ENCODE peak calls at places on chromosomes 5 and 9, in six cellular contexts. L is PC-9, O is ovary, T is A549, Y is choroid plexus epithelial cell, B is AG09309. U is an unnamed sample.

GRCh38 chr9:34412336-34412735 is 35.6 kb upstream of the MYORG start:
- DNase-seq in Y (no peak), B (no peak), L (no peak), O (no peak), T (no peak), U (no peak)

GRCh38 chr5:115875447-115875846 is 33.7 kb downstream of the AP3S1 start:
- DNase-seq in L (no peak), T (no peak), O (no peak), Y (no peak), B (no peak), U (no peak)

GRCh38 chr5:144794922-144795321 is 624.2 kb downstream of the KCTD16 start:
- DNase-seq in Y (peak; percentile 19), O (no peak), B (no peak), T (no peak), L (no peak), U (no peak)

GRCh38 chr5:7394889-7395431 is 978 bp upstream of the ADCY2 start:
- DNase-seq in O (peak; percentile 40), T (no peak), Y (no peak), L (no peak), B (no peak), U (no peak)

GRCh38 chr5:116504593-116504992 is 70.0 kb downstream of the SEMA6A start:
- DNase-seq in Y (no peak), O (no peak), T (no peak), L (no peak), B (no peak), U (no peak)

GRCh38 chr9:5042661-5043178 is 57.6 kb downstream of the JAK2 start:
- DNase-seq in O (peak; percentile 21), L (no peak), T (no peak), B (no peak), Y (no peak), U (no peak)

GRCh38 chr9:105438136-105438839 is 9.5 kb upstream of the FSD1L start:
- DNase-seq in Y (peak; percentile 94), B (no peak), T (no peak), L (no peak), O (no peak), U (peak; percentile 76)

GRCh38 chr5:80915716-80916115 is 44.4 kb upstream of the RASGRF2 start:
- DNase-seq in O (no peak), L (no peak), Y (peak; percentile 50), T (no peak), B (peak; percentile 17), U (no peak)

GRCh38 chr5:2030131-2030530 is 147.4 kb upstream of the IRX4 start:
- DNase-seq in B (no peak), Y (no peak), L (no peak), O (no peak), T (no peak), U (no peak)

GRCh38 chr9:110850401-110851135 is 182.0 kb downstream of the MUSK start:
- DNase-seq in O (no peak), L (no peak), T (no peak), B (no peak), Y (no peak), U (no peak)

GRCh38 chr5:65482727-65483473 is 1.2 kb upstream of the ADAMTS6 start:
- DNase-seq in O (no peak), T (no peak), B (no peak), Y (peak; percentile 81), L (peak; percentile 44), U (peak; percentile 76)

GRCh38 chr9:19114680-19115270 is 12.1 kb upstream of the HAUS6 start:
- DNase-seq in B (no peak), Y (no peak), O (no peak), T (no peak), L (no peak), U (peak; percentile 36)

GRCh38 chr9:109031241-109031640 is 17.9 kb upstream of the CTNNAL1 start:
- DNase-seq in T (no peak), O (no peak), B (no peak), L (no peak), Y (peak; percentile 44), U (peak; percentile 51)

GRCh38 chr5:9720361-9720760 is 90.2 kb upstream of the TAS2R1 start:
- DNase-seq in O (no peak), Y (no peak), B (no peak), T (no peak), L (no peak), U (no peak)

GRCh38 chr9:108271646-108272349 is 584.0 kb downstream of the ACTL7B start:
- DNase-seq in T (peak; percentile 10), L (peak; percentile 89), B (peak; percentile 69), Y (peak; percentile 87), O (no peak), U (no peak)

GRCh38 chr5:56357426-56357825 is 124.3 kb upstream of the ANKRD55 start:
- DNase-seq in O (no peak), Y (no peak), L (peak; percentile 43), T (no peak), B (no peak), U (no peak)

GRCh38 chr5:124956471-124957029 is 210.1 kb upstream of the ZNF608 start:
- DNase-seq in L (no peak), T (no peak), Y (no peak), B (no peak), O (no peak), U (no peak)

GRCh38 chr5:179868541-179868940 is 9.9 kb upstream of the MRNIP start:
- DNase-seq in T (no peak), O (no peak), L (no peak), B (no peak), Y (no peak), U (no peak)

GRCh38 chr9:73050887-73051550 is 98.2 kb upstream of the ALDH1A1 start:
- DNase-seq in B (no peak), Y (no peak), T (peak; percentile 33), O (no peak), L (no peak), U (peak; percentile 3)

GRCh38 chr5:40601198-40601868 is 78.4 kb upstream of the PTGER4 start:
- DNase-seq in B (no peak), O (no peak), T (no peak), Y (no peak), L (no peak), U (no peak)

GRCh38 chr9:89532944-89533343 is 35.0 kb upstream of the SEMA4D start:
- DNase-seq in T (no peak), O (no peak), B (no peak), Y (no peak), L (no peak), U (no peak)

GRCh38 chr5:98796197-98796972 is 22.9 kb downstream of the RGMB start:
- DNase-seq in T (peak; percentile 76), Y (peak; percentile 77), L (peak; percentile 62), O (no peak), B (no peak), U (peak; percentile 66)

GRCh38 chr5:8340739-8341344 is 471.9 kb downstream of the MTRR start:
- DNase-seq in O (no peak), T (no peak), L (no peak), Y (peak; percentile 52), B (no peak), U (peak; percentile 60)

GRCh38 chr9:117074782-117075510 is 339.9 kb downstream of the ASTN2 start:
- DNase-seq in L (no peak), Y (no peak), T (no peak), B (no peak), O (no peak), U (no peak)

GRCh38 chr9:117075636-117076035 is 339.2 kb downstream of the ASTN2 start:
- DNase-seq in L (no peak), Y (no peak), B (no peak), O (no peak), T (no peak), U (no peak)

GRCh38 chr9:117074337-117074662 is 340.6 kb downstream of the ASTN2 start:
- DNase-seq in O (no peak), T (no peak), Y (no peak), L (no peak), B (no peak), U (no peak)

GRCh38 chr9:117073071-117073470 is 341.8 kb downstream of the ASTN2 start:
- DNase-seq in B (no peak), L (no peak), Y (no peak), T (no peak), O (no peak), U (no peak)

GRCh38 chr9:117073539-117074336 is 341.1 kb downstream of the ASTN2 start:
- DNase-seq in O (no peak), B (no peak), T (peak; percentile 15), L (no peak), Y (peak; percentile 57), U (peak; percentile 68)
- TF ChIP-seq CTCF in O (no peak), B (no peak), T (peak; percentile 48), L (peak; percentile 61), Y (peak; percentile 79), U (peak; percentile 61)

DNA sequence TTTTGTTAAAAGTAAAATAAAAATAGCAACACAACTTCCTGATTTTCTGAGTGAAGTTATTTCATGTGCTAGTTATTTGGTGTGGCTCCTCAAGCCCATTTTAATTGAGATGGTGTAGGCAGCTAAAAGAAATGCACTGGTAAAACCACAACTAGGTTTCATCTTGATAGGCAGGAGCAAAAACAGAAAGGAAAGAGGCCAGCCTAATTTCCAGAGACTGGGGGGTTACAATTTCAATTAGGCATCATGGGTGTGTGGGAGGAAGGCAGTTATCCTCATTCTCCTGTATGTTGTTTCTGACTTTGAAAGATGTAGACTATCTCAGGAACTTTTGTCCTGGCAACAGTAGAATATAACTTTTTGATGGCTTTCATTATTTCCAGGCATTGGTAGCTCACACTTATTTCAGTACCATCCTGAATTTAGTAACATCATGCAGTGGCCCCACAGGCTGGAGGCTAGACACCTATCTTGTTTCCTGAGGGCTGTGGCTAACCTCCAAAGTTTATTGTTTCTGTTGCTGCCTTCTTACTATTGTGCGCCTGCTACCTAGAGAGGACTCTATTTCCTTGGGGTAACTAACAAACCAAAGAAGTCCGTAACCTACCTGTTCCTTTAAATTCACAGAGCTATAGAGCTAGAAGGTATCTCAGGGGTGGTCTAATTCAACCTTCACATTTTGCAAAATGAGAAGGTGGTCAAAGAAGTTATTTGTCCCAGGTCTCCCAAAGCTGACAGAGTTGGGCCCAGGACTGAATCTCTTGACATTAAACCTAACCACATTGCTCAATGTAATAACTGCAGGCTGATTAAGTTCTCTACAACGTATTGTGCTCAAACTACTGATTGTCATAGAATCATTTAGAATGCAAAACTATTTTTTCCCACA is 42.4 kb downstream of the FYB1 start:
- DNase-seq in B (no peak), L (no peak), O (no peak), Y (no peak), T (no peak), U (no peak)
- H3K4me3 ChIP-seq in B (no peak overlapping the region), L (no peak overlapping the region), O (no peak overlapping the region), Y (no peak overlapping the region), T (no peak overlapping the region), U (no peak overlapping the region)

GRCh38 chr5:154189819-154190651 is 498 bp upstream of the GALNT10 start:
- DNase-seq in T (peak; percentile 91), L (peak; percentile 60), O (peak; percentile 84), Y (peak; percentile 70), B (no peak), U (peak; percentile 87)
- TF ChIP-seq CTCF in T (peak; percentile 44), L (peak; percentile 54), O (peak; percentile 26), Y (peak; percentile 61), B (peak; percentile 59), U (peak; percentile 55)

GRCh38 chr9:37292896-37293295 is 129.6 kb upstream of the GRHPR start:
- DNase-seq in O (no peak), T (no peak), L (no peak), B (no peak), Y (no peak), U (no peak)

GRCh38 chr9:37290366-37290765 is 132.1 kb upstream of the GRHPR start:
- DNase-seq in L (no peak), Y (no peak), T (no peak), O (no peak), B (no peak), U (no peak)

GRCh38 chr9:37289631-37290030 is 132.9 kb upstream of the GRHPR start:
- DNase-seq in Y (no peak), L (no peak), O (no peak), T (no peak), B (no peak), U (no peak)

GRCh38 chr9:37293664-37294524 is 128.6 kb upstream of the GRHPR start:
- DNase-seq in L (no peak), Y (peak; percentile 58), O (no peak), T (no peak), B (no peak), U (no peak)

GRCh38 chr9:37290881-37291485 is 131.5 kb upstream of the GRHPR start:
- DNase-seq in B (peak; percentile 70), L (peak; percentile 57), T (no peak), O (no peak), Y (peak; percentile 93), U (no peak)
- H3K4me3 ChIP-seq in B (peak overlapping the region; percentile 8), L (no peak overlapping the region), T (peak overlapping the region; percentile 32), O (no peak overlapping the region), Y (peak overlapping the region; percentile 39), U (no peak overlapping the region)